ENCODE peak calls at places on chromosomes 2 and 18, in four cellular contexts. E is tibial artery, Y is fibroblast of pulmonary artery, V is GM12878. I is an unnamed sample.

GRCh38 chr2:12005886-12006681 is 259.7 kb downstream of the LPIN1 start:
- DNase-seq in Y (no peak), V (peak; percentile 89), E (no peak), I (no peak)

GRCh38 chr2:70961648-70961994 is 16.8 kb upstream of the ANKRD53 start:
- DNase-seq in E (no peak), V (no peak), Y (no peak), I (no peak)

GRCh38 chr2:127608061-127609011 is 37.6 kb upstream of the GPR17 start:
- DNase-seq in E (no peak), V (no peak), Y (no peak), I (no peak)

GRCh38 chr2:149858916-149859634 is 271.5 kb upstream of the MMADHC start:
- DNase-seq in Y (peak; percentile 62), V (no peak), E (no peak), I (no peak)

GRCh38 chr2:30265441-30266015 is 34.2 kb downstream of the LBH start:
- DNase-seq in V (no peak), E (no peak), Y (peak; percentile 54), I (no peak)

GRCh38 chr2:867296-867695 is 83.4 kb upstream of the SNTG2 start:
- DNase-seq in E (no peak), Y (no peak), V (no peak), I (no peak)

GRCh38 chr2:101795033-101795432 is 97.5 kb downstream of the MAP4K4 start:
- DNase-seq in Y (no peak), E (no peak), V (no peak), I (no peak)

GRCh38 chr2:19038096-19039015 is 320.1 kb downstream of the OSR1 start:
- DNase-seq in Y (peak; percentile 80), V (no peak), E (no peak), I (no peak)

GRCh38 chr2:54575379-54575888 is 119.3 kb downstream of the SPTBN1 start:
- DNase-seq in Y (peak; percentile 69), V (no peak), E (no peak), I (no peak)

GRCh38 chr2:157933549-157933948 is 57.4 kb upstream of the ACVR1 start:
- DNase-seq in Y (no peak), V (no peak), E (no peak), I (no peak)

GRCh38 chr2:96951125-96951654 is 35.2 kb downstream of the FAM178B start:
- DNase-seq in E (peak; percentile 84), V (no peak), Y (peak; percentile 55), I (peak; percentile 85)

GRCh38 chr2:79855264-79856006 is 342.6 kb downstream of the CTNNA2 start:
- DNase-seq in V (no peak), E (no peak), Y (no peak), I (peak; percentile 44)

GRCh38 chr2:176161817-176162626 is 4.9 kb downstream of the HOXD3 start:
- DNase-seq in Y (peak; percentile 18), E (no peak), V (no peak), I (no peak)

GRCh38 chr2:64311948-64312621 is 141.9 kb upstream of the LGALSL start:
- DNase-seq in Y (peak; percentile 98), E (peak; percentile 90), V (no peak), I (peak; percentile 26)

GRCh38 chr18:2932247-2933181 is 80.4 kb downstream of the LPIN2 start:
- DNase-seq in Y (peak; percentile 83), V (peak; percentile 23), E (no peak), I (peak; percentile 45)

GRCh38 chr2:241228081-241228859 is 39.8 kb downstream of the ANO7 start:
- DNase-seq in E (no peak), Y (no peak), V (no peak), I (no peak)

GRCh38 chr2:185484601-185485000 is 254.0 kb upstream of the FSIP2 start:
- DNase-seq in Y (no peak), V (no peak), E (no peak), I (no peak)

GRCh38 chr2:189402932-189403331 is 38.3 kb upstream of the WDR75 start:
- DNase-seq in Y (no peak), E (no peak), V (no peak), I (no peak)

GRCh38 chr2:197786010-197786877 is 1.1 kb upstream of the BOLL start:
- DNase-seq in Y (no peak), E (peak; percentile 64), V (no peak), I (peak; percentile 72)

GRCh38 chr2:127067620-127068350 is 39.2 kb downstream of the BIN1 start:
- DNase-seq in E (peak; percentile 81), V (no peak), Y (peak; percentile 69), I (peak; percentile 73)

GRCh38 chr18:13136689-13137040 is 81.9 kb upstream of the LDLRAD4 start:
- DNase-seq in E (no peak), V (no peak), Y (no peak), I (no peak)

GRCh38 chr2:42859006-42859552 is 66.7 kb upstream of the HAAO start:
- DNase-seq in E (peak; percentile 77), V (peak; percentile 52), Y (peak; percentile 90), I (peak; percentile 82)
- TF ChIP-seq CTCF in E (peak; percentile 95), V (peak; percentile 86), Y (peak; percentile 95), I (peak; percentile 99)

DNA sequence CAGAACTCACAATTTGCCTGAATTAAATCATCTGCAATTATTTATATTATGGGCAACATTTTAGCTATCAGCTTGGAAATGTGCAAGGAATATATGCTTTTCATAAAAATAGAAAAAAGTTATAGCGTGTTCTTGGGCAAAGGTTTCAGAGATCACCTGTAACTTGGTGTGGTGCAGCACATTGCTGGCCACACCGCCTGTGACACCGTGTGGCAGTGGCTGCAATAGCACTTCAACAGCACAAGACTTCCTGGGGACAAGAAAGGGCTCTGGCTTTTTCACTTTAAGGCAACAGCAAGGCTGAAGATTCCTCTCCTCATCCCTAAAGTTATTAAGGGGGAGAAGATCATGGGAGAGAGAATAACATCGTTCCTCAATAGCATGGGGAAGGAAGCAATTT is 14.8 kb upstream of the SERPINB3 start:
- DNase-seq in Y (no peak), E (no peak), V (no peak), I (peak; percentile 21)
- TF ChIP-seq CTCF in Y (no peak), E (no peak), V (peak; percentile 59), I (peak; percentile 43)

GRCh38 chr2:231795525-231796327 is 9.5 kb downstream of the COPS7B start:
- DNase-seq in Y (peak; percentile 81), V (no peak), E (no peak), I (no peak)
- TF ChIP-seq CTCF in Y (peak; percentile 48), V (peak; percentile 13), E (no peak), I (peak; percentile 35)

GRCh38 chr2:40213071-40213470 is 238.8 kb downstream of the SLC8A1 start:
- DNase-seq in V (no peak), E (no peak), Y (peak; percentile 43), I (no peak)
- TF ChIP-seq CTCF in V (no peak), E (no peak), Y (peak; percentile 61), I (no peak)

DNA sequence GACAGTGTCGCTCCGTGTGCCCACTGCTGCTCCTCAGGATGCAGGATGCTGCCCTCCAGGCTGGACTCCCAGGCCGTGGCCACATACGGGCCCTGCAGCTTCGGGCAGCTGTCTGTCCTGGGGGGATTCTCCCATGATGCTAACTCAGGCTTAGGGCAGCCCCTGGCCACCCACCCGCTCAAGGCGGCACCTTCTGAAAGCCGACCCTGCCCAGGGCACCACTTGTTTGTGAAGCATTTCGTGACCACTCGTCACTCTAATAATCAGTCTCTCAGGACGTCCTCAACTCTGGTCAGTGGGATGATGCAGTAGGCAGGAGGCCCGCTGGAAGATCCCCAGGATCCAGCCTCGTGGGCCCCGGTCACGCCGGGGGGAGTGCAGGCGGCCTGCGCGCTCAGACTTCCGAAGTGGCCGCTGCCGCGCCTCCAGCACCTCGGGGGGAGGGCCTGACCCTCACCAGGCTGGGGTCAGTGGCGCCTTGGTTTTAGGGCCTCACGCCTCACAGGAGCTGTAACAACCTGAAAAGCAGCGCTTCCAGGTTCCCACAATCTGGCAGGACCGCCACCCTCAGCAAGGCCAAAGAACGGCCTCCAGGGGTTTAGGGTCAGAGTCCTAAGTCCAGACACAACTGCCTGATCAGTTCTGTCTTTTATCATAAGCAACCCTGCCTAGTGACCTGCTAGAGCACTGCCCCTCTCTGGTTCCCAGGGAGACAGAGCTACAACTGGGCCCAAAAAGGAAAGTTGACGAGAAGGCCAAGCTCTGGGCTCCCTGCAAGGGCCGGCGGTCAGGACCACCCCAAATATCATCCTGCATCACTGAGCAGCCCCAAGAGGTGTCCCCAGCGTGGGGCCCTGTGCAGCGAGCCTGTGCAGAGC is 53.0 kb downstream of the EIPR1 start:
- DNase-seq in E (no peak), Y (no peak), V (no peak), I (no peak)
- TF ChIP-seq CTCF in E (no peak), Y (no peak), V (no peak), I (no peak)